ENCODE peak calls at places on chromosomes 3 and 15, in six cellular contexts. R is fibroblast of the conjunctiva, K is BJ, C is endodermal cell, P is anterior cingulate cortex, Z is substantia nigra. D is an unnamed sample.

GRCh38 chr3:124084398-124084881 is 92.5 kb upstream of the ROPN1 start:
- DNase-seq in C (no peak), Z (no peak), K (peak), R (peak), P (no peak), D (no peak)

GRCh38 chr3:84444726-84445521 is 513.9 kb upstream of the CADM2 start:
- DNase-seq in P (no peak), Z (no peak), C (no peak), R (no peak), K (no peak), D (no peak)

GRCh38 chr15:42306681-42307080 is 33.4 kb upstream of the TMEM87A start:
- DNase-seq in P (no peak), R (no peak), Z (no peak), K (no peak), C (no peak), D (no peak)

GRCh38 chr3:141255864-141256263 is 24.2 kb downstream of the PXYLP1 start:
- DNase-seq in P (no peak), Z (no peak), K (no peak), C (peak), R (no peak), D (no peak)

GRCh38 chr15:29533667-29534066 is 264.0 kb upstream of the NSMCE3 start:
- DNase-seq in K (no peak), R (no peak), C (peak), Z (no peak), P (no peak), D (no peak)

GRCh38 chr3:124034016-124034808 is 42.3 kb upstream of the ROPN1 start:
- DNase-seq in Z (no peak), R (no peak), P (no peak), C (peak), K (no peak), D (no peak)

GRCh38 chr15:68795298-68795848 is 25.3 kb downstream of the ANP32A start:
- DNase-seq in P (peak), C (peak), R (peak), Z (peak), K (peak), D (no peak)

GRCh38 chr15:64845183-64845611 is 3.5 kb downstream of the PLEKHO2 start:
- DNase-seq in R (no peak), P (peak), C (no peak), Z (peak), K (no peak), D (no peak)

GRCh38 chr3:151264611-151265010 is 13.7 kb downstream of the P2RY14 start:
- DNase-seq in K (no peak), C (no peak), Z (peak), R (no peak), P (no peak), D (no peak)

GRCh38 chr15:52294881-52295420 is 653 bp downstream of the MYO5C start:
- DNase-seq in C (peak), P (no peak), Z (no peak), R (no peak), K (no peak), D (no peak)

GRCh38 chr15:65416845-65417416 is 5.8 kb downstream of the IGDCC4 start:
- DNase-seq in R (peak), P (no peak), Z (no peak), C (peak), K (no peak), D (no peak)

GRCh38 chr3:52032702-52033408 is 23.5 kb downstream of the DUSP7 start:
- DNase-seq in Z (peak), K (no peak), P (no peak), C (no peak), R (no peak), D (no peak)

GRCh38 chr3:157094301-157094700 is 65.6 kb downstream of the CCNL1 start:
- DNase-seq in C (no peak), K (no peak), Z (no peak), R (no peak), P (no peak), D (no peak)

GRCh38 chr3:196207833-196208607 is 3.2 kb downstream of the ZDHHC19 start:
- DNase-seq in K (no peak), R (no peak), P (no peak), C (peak), Z (no peak), D (no peak)

GRCh38 chr15:95559875-95560394 is 770.6 kb upstream of the NR2F2 start:
- DNase-seq in P (no peak), C (no peak), K (peak), R (peak), Z (no peak), D (no peak)

GRCh38 chr3:120470870-120471269 is 20.1 kb upstream of the FSTL1 start:
- DNase-seq in Z (no peak), C (peak), R (no peak), K (no peak), P (no peak), D (no peak)

GRCh38 chr3:18656866-18657265 is 231.7 kb upstream of the SATB1 start:
- DNase-seq in R (no peak), P (no peak), K (no peak), C (no peak), Z (no peak), D (no peak)

GRCh38 chr15:93159892-93160398 is 70.9 kb upstream of the RGMA start:
- DNase-seq in Z (no peak), C (no peak), R (no peak), P (no peak), K (no peak), D (no peak)

D was measured in brain pericyte.